ENCODE peak calls at places on chromosomes 13 and 19, in seven cellular contexts. Z is fibroblast of lung, M is psoas muscle, E is endothelial cell of umbilical vein, J is heart left ventricle, V is osteoblast, U is lower lobe of right lung. I is an unnamed sample.

GRCh38 chr13:35146686-35147085 is 204.6 kb downstream of the NBEA start:
- DNase-seq in Z (peak), U (no peak), V (no peak), J (no peak), E (no peak), M (no peak), I (no peak)

GRCh38 chr13:74258951-74259350 is 124.7 kb upstream of the KLF12 start:
- DNase-seq in M (no peak), U (no peak), Z (no peak), E (no peak), V (no peak), J (no peak), I (no peak)

GRCh38 chr13:96218475-96218874 is 128.6 kb downstream of the HS6ST3 start:
- DNase-seq in M (no peak), J (no peak), E (no peak), V (no peak), Z (no peak), U (no peak), I (no peak)

GRCh38 chr13:76792680-76793334 is 93.4 kb downstream of the KCTD12 start:
- DNase-seq in U (no peak), J (peak), Z (peak), M (no peak), V (peak), E (peak), I (no peak)

GRCh38 chr13:51942189-51942588 is 69.1 kb downstream of the ATP7B start:
- DNase-seq in E (no peak), M (no peak), U (no peak), Z (no peak), J (no peak), V (no peak), I (no peak)

GRCh38 chr19:5891938-5892771 is 11.4 kb downstream of the NDUFA11 start:
- DNase-seq in M (no peak), V (peak), Z (peak), U (peak), E (peak), J (no peak), I (no peak)

GRCh38 chr13:45196091-45196490 is 4.8 kb downstream of the KCTD4 start:
- DNase-seq in Z (peak), E (peak), J (no peak), M (no peak), V (no peak), U (no peak), I (no peak)

GRCh38 chr13:80342541-80343371 is 1.8 kb upstream of the SPRY2 start:
- DNase-seq in J (peak), V (peak), E (peak), Z (peak), U (peak), M (peak), I (peak)

GRCh38 chr19:53328967-53329366 is 4.6 kb upstream of the ZNF845 start:
- DNase-seq in J (peak), Z (no peak), U (peak), M (peak), E (no peak), V (no peak), I (no peak)

GRCh38 chr13:109782066-109782822 is 4.1 kb downstream of the IRS2 start:
- DNase-seq in M (peak), V (peak), E (no peak), Z (no peak), U (no peak), J (no peak), I (no peak)

GRCh38 chr13:111158136-111158805 is 43.2 kb downstream of the ARHGEF7 start:
- DNase-seq in U (no peak), Z (peak), M (no peak), J (no peak), V (no peak), E (no peak), I (no peak)

DNA sequence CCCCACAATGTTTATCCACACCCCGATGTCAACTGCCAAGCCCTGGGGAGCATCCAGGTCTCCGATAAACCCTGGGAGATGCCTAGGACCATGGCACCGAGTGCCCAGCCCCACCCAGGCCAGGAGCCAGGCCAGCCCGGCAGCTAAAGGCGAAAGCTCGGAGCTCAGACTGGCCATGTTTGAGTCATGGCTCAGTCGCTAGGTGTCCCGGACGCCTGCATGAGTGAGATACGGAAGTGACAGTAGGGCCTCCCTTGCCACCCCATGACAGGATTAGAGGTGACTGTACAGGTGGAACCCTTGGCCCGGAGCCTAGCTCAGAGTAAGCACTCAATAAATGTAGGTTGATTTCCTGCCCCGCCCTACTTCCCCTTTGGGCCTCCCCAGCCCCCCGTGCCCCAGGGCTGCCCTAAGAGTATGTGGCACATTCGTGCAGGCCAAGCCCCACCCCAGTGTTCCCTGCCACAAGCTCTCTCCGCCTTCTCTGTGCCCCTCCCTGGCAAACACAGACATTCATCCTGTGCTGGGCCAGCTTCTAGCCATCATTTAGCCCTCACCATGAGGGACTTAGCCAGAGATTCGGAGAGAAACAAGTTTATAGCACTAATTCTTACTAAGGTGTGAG is 5.8 kb upstream of the TPM4 start:
- DNase-seq in Z (no peak), M (peak), V (peak), J (peak), E (peak), U (peak), I (peak)
- H3K4me3 ChIP-seq in Z (peak), M (peak), V (peak), J (no peak), E (peak), U (peak), I (no peak)

GRCh38 chr19:16111160-16111908 is at the start of gene RAB8A:
- DNase-seq in Z (peak), U (peak), J (peak), E (peak), M (peak), V (peak), I (peak)
- H3K27ac ChIP-seq in Z (peak), U (peak), J (no peak), E (peak), M (peak), V (peak), I (peak)

DNA sequence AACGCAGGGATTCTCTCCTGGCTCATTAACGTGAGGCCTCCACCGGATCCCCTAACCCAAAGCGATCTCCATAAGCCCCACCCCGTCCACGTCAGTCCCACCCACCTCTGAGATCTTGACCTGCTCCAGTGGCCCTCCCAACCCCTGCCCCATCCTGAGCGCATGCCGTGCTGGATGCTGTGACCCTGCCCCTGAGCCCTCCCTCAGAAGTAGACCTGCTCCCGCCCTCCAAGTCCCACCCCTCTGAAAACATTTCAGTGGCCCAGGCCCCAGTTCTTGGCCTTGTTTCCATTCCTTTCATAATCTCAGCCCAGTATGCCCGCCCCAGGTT is 19.9 kb downstream of the LMTK3 start:
- DNase-seq in M (peak), Z (no peak), J (peak), V (peak), E (no peak), U (no peak), I (no peak)
- H3K4me3 ChIP-seq in M (no peak), Z (no peak), J (no peak), V (no peak), E (no peak), U (no peak), I (no peak)

GRCh38 chr19:4015705-4016402 is 8.3 kb downstream of the PIAS4 start:
- DNase-seq in M (peak), E (no peak), U (no peak), J (no peak), Z (no peak), V (peak), I (peak)

GRCh38 chr19:4012092-4012974 is 4.8 kb downstream of the PIAS4 start:
- DNase-seq in U (no peak), V (peak), Z (no peak), E (no peak), M (no peak), J (no peak), I (peak)

GRCh38 chr19:4014541-4015491 is 7.3 kb downstream of the PIAS4 start:
- DNase-seq in U (no peak), E (no peak), M (peak), J (peak), V (peak), Z (no peak), I (no peak)

GRCh38 chr19:4012975-4013634 is 5.6 kb downstream of the PIAS4 start:
- DNase-seq in E (no peak), J (no peak), M (no peak), V (peak), Z (no peak), U (no peak), I (no peak)

GRCh38 chr19:4013886-4014540 is 6.5 kb downstream of the PIAS4 start:
- DNase-seq in U (no peak), M (no peak), V (peak), E (no peak), Z (no peak), J (no peak), I (peak)
- H3K27ac ChIP-seq in U (no peak), M (peak), V (no peak), E (no peak), Z (no peak), J (peak), I (no peak)

GRCh38 chr19:18099623-18099995 is 2.0 kb downstream of the MAST3 start:
- DNase-seq in J (no peak), M (no peak), E (no peak), V (peak), Z (no peak), U (no peak), I (no peak)

GRCh38 chr19:18097993-18098890 is 664 bp downstream of the MAST3 start:
- DNase-seq in V (no peak), E (no peak), J (no peak), U (no peak), M (no peak), Z (no peak), I (no peak)

GRCh38 chr19:18097217-18097992 is at the start of gene MAST3:
- DNase-seq in J (peak), V (peak), U (peak), Z (peak), E (peak), M (peak), I (peak)

GRCh38 chr19:18100710-18101109 is 3.1 kb downstream of the MAST3 start:
- DNase-seq in Z (peak), E (no peak), M (no peak), J (no peak), V (peak), U (no peak), I (no peak)

DNA sequence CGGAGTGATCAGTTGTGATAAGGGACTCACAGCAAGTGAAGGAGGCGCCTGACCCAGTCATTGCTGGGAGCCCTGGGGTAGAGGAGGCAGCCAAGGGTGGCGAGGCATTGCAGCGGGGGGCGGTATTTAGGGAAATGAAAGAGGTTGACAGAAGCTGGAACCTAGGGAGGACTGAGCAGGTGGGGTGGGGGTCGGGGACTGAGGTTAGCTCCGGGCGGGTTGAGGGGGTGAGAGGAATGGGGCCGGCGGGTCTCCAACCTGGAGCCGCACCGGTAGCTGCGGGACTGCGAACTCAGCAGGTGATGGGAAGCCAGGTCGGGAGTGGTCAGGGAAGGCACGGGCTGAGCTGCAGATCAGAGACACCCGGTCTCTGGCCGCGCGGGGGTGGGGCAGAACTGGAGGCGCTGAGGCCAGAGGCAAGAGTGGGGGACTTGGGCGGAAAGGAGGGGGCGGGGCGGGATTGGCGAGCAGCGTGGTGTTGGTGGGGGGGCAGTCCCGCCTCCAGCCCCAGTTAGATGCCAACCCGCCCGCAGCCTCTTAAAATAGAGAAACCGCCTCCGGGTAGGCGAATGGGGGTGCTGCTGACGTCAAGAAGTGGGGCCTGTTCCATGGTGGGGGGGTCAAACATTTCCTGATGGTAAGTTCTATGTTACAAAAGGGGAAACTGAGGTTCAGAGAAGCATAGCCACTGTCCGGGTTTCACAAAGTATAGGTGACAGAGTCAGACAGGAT is 1.5 kb downstream of the MAST3 start:
- DNase-seq in E (no peak), V (peak), U (peak), Z (no peak), M (no peak), J (no peak), I (no peak)
- H3K4me3 ChIP-seq in E (no peak), V (peak), U (peak), Z (peak), M (no peak), J (no peak), I (no peak)

GRCh38 chr19:15099017-15099582 is 8.1 kb upstream of the SYDE1 start:
- DNase-seq in U (no peak), V (no peak), M (no peak), Z (no peak), E (no peak), J (no peak), I (no peak)
- H3K27ac ChIP-seq in U (no peak), V (no peak), M (no peak), Z (no peak), E (no peak), J (no peak), I (no peak)

GRCh38 chr19:35510626-35510964 is 2.9 kb downstream of the DMKN start:
- DNase-seq in V (no peak), M (no peak), U (no peak), J (no peak), E (no peak), Z (no peak), I (no peak)
- H3K4me3 ChIP-seq in V (peak), M (no peak), U (peak), J (peak), E (no peak), Z (no peak), I (no peak)

GRCh38 chr13:23870356-23871146 is 18.6 kb downstream of the MIPEP start:
- DNase-seq in Z (no peak), M (no peak), V (peak), U (no peak), E (no peak), J (no peak), I (no peak)
- H3K27ac ChIP-seq in Z (no peak), M (no peak), V (no peak), U (no peak), E (no peak), J (no peak), I (no peak)

DNA sequence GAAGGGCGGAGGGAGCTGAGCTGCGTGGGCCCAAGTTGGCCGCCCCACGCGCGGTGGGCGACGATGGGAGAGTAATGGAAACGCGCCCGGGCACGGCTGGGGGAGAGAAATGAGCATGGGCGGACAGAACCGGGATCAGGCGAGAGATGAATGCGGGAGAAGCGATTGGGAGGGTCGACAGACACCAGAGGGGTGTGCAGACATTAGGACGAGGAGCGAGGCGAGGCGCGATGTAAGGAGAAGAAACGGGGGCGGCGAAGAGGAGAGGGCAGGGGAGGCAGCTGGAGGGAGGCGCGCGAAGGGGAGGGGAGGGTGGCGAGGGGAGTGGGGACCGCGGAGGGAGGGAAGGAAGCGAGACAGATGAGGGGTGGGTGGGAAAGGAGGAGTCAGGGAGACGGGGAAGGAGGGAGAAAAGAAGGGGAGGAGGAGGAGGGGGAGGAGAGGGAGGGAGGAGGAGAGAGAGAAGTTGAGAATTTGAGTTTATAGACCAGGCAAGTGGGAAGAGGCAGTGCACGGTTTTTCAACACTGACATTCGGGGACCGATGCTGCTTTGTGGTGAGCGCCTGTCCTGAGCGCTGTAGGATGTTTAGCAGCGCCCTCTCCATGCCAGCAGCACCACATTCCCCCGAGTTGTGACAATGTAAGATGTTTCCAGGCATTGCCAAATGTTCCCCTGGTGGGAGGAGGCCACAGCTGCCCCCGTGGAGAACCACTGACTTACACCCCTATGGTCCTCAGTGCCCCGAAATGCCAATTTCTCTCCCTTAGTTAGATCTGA is at the start of gene SHISA7:
- DNase-seq in J (no peak), Z (no peak), U (no peak), E (no peak), V (peak), M (no peak), I (no peak)
- H3K4me3 ChIP-seq in J (no peak), Z (no peak), U (no peak), E (no peak), V (no peak), M (no peak), I (no peak)